ENCODE peak calls at places on chromosomes 2 and 18, in six cellular contexts. One of them, this sample, is unnamed.

GRCh38 chr2:1731963-1732768 is 12.1 kb downstream of the PXDN start:
- DNase-seq in Ammon's horn: no peak
- DNase-seq in PC-9: peak
- DNase-seq in stimulated activated CD4-positive, alpha-beta T cell treated with anti-CD3 and anti-CD28 coated beads, TNF-alpha, amount 100 ng/mL, for 1 hour: no peak
- DNase-seq in activated CD8-positive, alpha-beta memory T cell treated with anti-CD3 and anti-CD28 coated beads for 4 hours: no peak
- DNase-seq in mucosa of descending colon: no peak
- DNase-seq in this sample: peak

GRCh38 chr2:76679025-76679396 is 843.2 kb downstream of the LRRTM4 start:
- DNase-seq in Ammon's horn: no peak
- DNase-seq in PC-9: no peak
- DNase-seq in stimulated activated CD4-positive, alpha-beta T cell treated with anti-CD3 and anti-CD28 coated beads, TNF-alpha, amount 100 ng/mL, for 1 hour: no peak
- DNase-seq in activated CD8-positive, alpha-beta memory T cell treated with anti-CD3 and anti-CD28 coated beads for 4 hours: no peak
- DNase-seq in mucosa of descending colon: peak
- DNase-seq in this sample: no peak

GRCh38 chr18:80210312-80211083 is 36.8 kb downstream of the PARD6G start:
- DNase-seq in Ammon's horn: peak
- DNase-seq in PC-9: no peak
- DNase-seq in stimulated activated CD4-positive, alpha-beta T cell treated with anti-CD3 and anti-CD28 coated beads, TNF-alpha, amount 100 ng/mL, for 1 hour: no peak
- DNase-seq in activated CD8-positive, alpha-beta memory T cell treated with anti-CD3 and anti-CD28 coated beads for 4 hours: no peak
- DNase-seq in mucosa of descending colon: no peak
- DNase-seq in this sample: no peak

GRCh38 chr18:47403949-47404348 is 152.5 kb upstream of the SKOR2 start:
- DNase-seq in Ammon's horn: no peak
- DNase-seq in PC-9: no peak
- DNase-seq in stimulated activated CD4-positive, alpha-beta T cell treated with anti-CD3 and anti-CD28 coated beads, TNF-alpha, amount 100 ng/mL, for 1 hour: no peak
- DNase-seq in activated CD8-positive, alpha-beta memory T cell treated with anti-CD3 and anti-CD28 coated beads for 4 hours: no peak
- DNase-seq in mucosa of descending colon: no peak
- DNase-seq in this sample: no peak

GRCh38 chr2:230512955-230513748 is 97.2 kb downstream of the SP100 start:
- DNase-seq in Ammon's horn: no peak
- DNase-seq in PC-9: peak
- DNase-seq in stimulated activated CD4-positive, alpha-beta T cell treated with anti-CD3 and anti-CD28 coated beads, TNF-alpha, amount 100 ng/mL, for 1 hour: no peak
- DNase-seq in activated CD8-positive, alpha-beta memory T cell treated with anti-CD3 and anti-CD28 coated beads for 4 hours: no peak
- DNase-seq in mucosa of descending colon: no peak
- DNase-seq in this sample: no peak

GRCh38 chr2:31415421-31415820 is 879 bp upstream of the XDH start:
- DNase-seq in Ammon's horn: no peak
- DNase-seq in PC-9: peak
- DNase-seq in stimulated activated CD4-positive, alpha-beta T cell treated with anti-CD3 and anti-CD28 coated beads, TNF-alpha, amount 100 ng/mL, for 1 hour: no peak
- DNase-seq in activated CD8-positive, alpha-beta memory T cell treated with anti-CD3 and anti-CD28 coated beads for 4 hours: no peak
- DNase-seq in mucosa of descending colon: no peak
- DNase-seq in this sample: no peak

GRCh38 chr2:30661173-30662107 is 145.8 kb downstream of the CAPN13 start:
- DNase-seq in Ammon's horn: no peak
- DNase-seq in PC-9: peak
- DNase-seq in stimulated activated CD4-positive, alpha-beta T cell treated with anti-CD3 and anti-CD28 coated beads, TNF-alpha, amount 100 ng/mL, for 1 hour: no peak
- DNase-seq in activated CD8-positive, alpha-beta memory T cell treated with anti-CD3 and anti-CD28 coated beads for 4 hours: no peak
- DNase-seq in mucosa of descending colon: no peak
- DNase-seq in this sample: no peak

GRCh38 chr2:115484483-115484882 is 1042.0 kb downstream of the DPP10 start:
- DNase-seq in Ammon's horn: no peak
- DNase-seq in PC-9: no peak
- DNase-seq in stimulated activated CD4-positive, alpha-beta T cell treated with anti-CD3 and anti-CD28 coated beads, TNF-alpha, amount 100 ng/mL, for 1 hour: no peak
- DNase-seq in activated CD8-positive, alpha-beta memory T cell treated with anti-CD3 and anti-CD28 coated beads for 4 hours: no peak
- DNase-seq in mucosa of descending colon: no peak
- DNase-seq in this sample: no peak

GRCh38 chr2:74188018-74188601 is 9.4 kb upstream of the MOB1A start:
- DNase-seq in Ammon's horn: no peak
- DNase-seq in PC-9: peak
- DNase-seq in stimulated activated CD4-positive, alpha-beta T cell treated with anti-CD3 and anti-CD28 coated beads, TNF-alpha, amount 100 ng/mL, for 1 hour: no peak
- DNase-seq in activated CD8-positive, alpha-beta memory T cell treated with anti-CD3 and anti-CD28 coated beads for 4 hours: no peak
- DNase-seq in mucosa of descending colon: no peak
- DNase-seq in this sample: no peak

GRCh38 chr18:11719621-11720020 is 30.6 kb downstream of the GNAL start:
- DNase-seq in Ammon's horn: no peak
- DNase-seq in PC-9: no peak
- DNase-seq in stimulated activated CD4-positive, alpha-beta T cell treated with anti-CD3 and anti-CD28 coated beads, TNF-alpha, amount 100 ng/mL, for 1 hour: no peak
- DNase-seq in activated CD8-positive, alpha-beta memory T cell treated with anti-CD3 and anti-CD28 coated beads for 4 hours: no peak
- DNase-seq in mucosa of descending colon: no peak
- DNase-seq in this sample: no peak

GRCh38 chr2:17740203-17740602 is 13.4 kb downstream of the SMC6 start:
- DNase-seq in Ammon's horn: no peak
- DNase-seq in PC-9: no peak
- DNase-seq in stimulated activated CD4-positive, alpha-beta T cell treated with anti-CD3 and anti-CD28 coated beads, TNF-alpha, amount 100 ng/mL, for 1 hour: no peak
- DNase-seq in activated CD8-positive, alpha-beta memory T cell treated with anti-CD3 and anti-CD28 coated beads for 4 hours: no peak
- DNase-seq in mucosa of descending colon: no peak
- DNase-seq in this sample: no peak

GRCh38 chr2:3377279-3377611 is 373 bp downstream of the EIPR1 start:
- DNase-seq in Ammon's horn: no peak
- DNase-seq in PC-9: peak
- DNase-seq in stimulated activated CD4-positive, alpha-beta T cell treated with anti-CD3 and anti-CD28 coated beads, TNF-alpha, amount 100 ng/mL, for 1 hour: no peak
- DNase-seq in activated CD8-positive, alpha-beta memory T cell treated with anti-CD3 and anti-CD28 coated beads for 4 hours: no peak
- DNase-seq in mucosa of descending colon: no peak
- DNase-seq in this sample: no peak